ENCODE peak calls at places on chromosomes 3 and 15, in ten cellular contexts. Q, Z, D, C, T, P, V, H, J and G are unnamed samples.

GRCh38 chr3:106097817-106098410 is 229.1 kb upstream of the CBLB start:
- DNase-seq in Q (no peak), Z (no peak), D (no peak), C (no peak), T (no peak), P (no peak), V (no peak), H (no peak), J (no peak), G (no peak)

GRCh38 chr3:126957776-126958637 is 24.9 kb upstream of the PLXNA1 start:
- DNase-seq in Q (no peak), Z (no peak), D (no peak), C (peak), T (no peak), P (no peak), V (no peak), H (no peak), J (no peak), G (no peak)

GRCh38 chr15:62075595-62076279 is 9.0 kb downstream of the C2CD4A start:
- DNase-seq in Q (no peak), Z (no peak), D (no peak), C (no peak), T (no peak), P (no peak), V (no peak), H (no peak), J (no peak), G (peak)

GRCh38 chr15:74180689-74181602 is 7.4 kb downstream of the ISLR start:
- DNase-seq in Q (no peak), Z (no peak), D (no peak), C (no peak), T (no peak), P (no peak), V (no peak), H (no peak), J (no peak), G (no peak)

GRCh38 chr15:55257014-55257670 is 32.5 kb downstream of the RAB27A start:
- DNase-seq in Q (no peak), Z (no peak), D (no peak), C (no peak), T (no peak), P (no peak), V (no peak), H (no peak), J (no peak), G (no peak)

GRCh38 chr3:56347219-56347871 is 120.9 kb downstream of the ERC2 start:
- DNase-seq in Q (peak), Z (no peak), D (peak), C (no peak), T (no peak), P (no peak), V (peak), H (no peak), J (no peak), G (no peak)

GRCh38 chr3:89145995-89146394 is 38.6 kb downstream of the EPHA3 start:
- DNase-seq in Q (no peak), Z (peak), D (no peak), C (peak), T (no peak), P (no peak), V (no peak), H (no peak), J (no peak), G (peak)

GRCh38 chr3:43998841-43999805 is 242.6 kb upstream of the TOPAZ1 start:
- DNase-seq in Q (no peak), Z (peak), D (no peak), C (no peak), T (no peak), P (no peak), V (peak), H (no peak), J (no peak), G (peak)

GRCh38 chr15:57862761-57863160 is 156.2 kb downstream of the POLR2M start:
- DNase-seq in Q (no peak), Z (no peak), D (no peak), C (no peak), T (no peak), P (no peak), V (no peak), H (no peak), J (no peak), G (no peak)

GRCh38 chr15:76667943-76668715 is 237.0 kb downstream of the SCAPER start:
- DNase-seq in Q (no peak), Z (no peak), D (no peak), C (no peak), T (no peak), P (no peak), V (no peak), H (no peak), J (no peak), G (no peak)

GRCh38 chr15:73691398-73691797 is 7.2 kb downstream of the CD276 start:
- DNase-seq in Q (no peak), Z (peak), D (no peak), C (peak), T (no peak), P (no peak), V (no peak), H (no peak), J (no peak), G (peak)

GRCh38 chr3:152973575-152973974 is 138.6 kb downstream of the P2RY1 start:
- DNase-seq in Q (no peak), Z (no peak), D (no peak), C (no peak), T (no peak), P (no peak), V (no peak), H (no peak), J (no peak), G (no peak)

GRCh38 chr3:190003730-190004129 is 117.0 kb downstream of the P3H2 start:
- DNase-seq in Q (no peak), Z (peak), D (no peak), C (no peak), T (no peak), P (no peak), V (no peak), H (no peak), J (no peak), G (peak)

GRCh38 chr15:38642689-38643270 is 78.2 kb upstream of the RASGRP1 start:
- DNase-seq in Q (no peak), Z (no peak), D (no peak), C (no peak), T (no peak), P (no peak), V (no peak), H (no peak), J (no peak), G (no peak)

GRCh38 chr15:100169615-100170279 is 172.0 kb downstream of the ADAMTS17 start:
- DNase-seq in Q (no peak), Z (no peak), D (no peak), C (no peak), T (no peak), P (no peak), V (no peak), H (no peak), J (no peak), G (no peak)

GRCh38 chr3:87361956-87362355 is 85.6 kb upstream of the POU1F1 start:
- DNase-seq in Q (no peak), Z (no peak), D (no peak), C (no peak), T (no peak), P (no peak), V (no peak), H (no peak), J (no peak), G (no peak)

GRCh38 chr3:142596726-142597088 is 514 bp downstream of the PLS1 start:
- DNase-seq in Q (no peak), Z (no peak), D (no peak), C (no peak), T (no peak), P (no peak), V (peak), H (no peak), J (no peak), G (no peak)

GRCh38 chr3:141115752-141116541 is 64.8 kb downstream of the SPSB4 start:
- DNase-seq in Q (no peak), Z (no peak), D (no peak), C (no peak), T (no peak), P (no peak), V (no peak), H (no peak), J (no peak), G (peak)

GRCh38 chr3:182414586-182414985 is 378.7 kb upstream of the ATP11B start:
- DNase-seq in Q (no peak), Z (no peak), D (no peak), C (no peak), T (no peak), P (no peak), V (peak), H (no peak), J (no peak), G (no peak)

GRCh38 chr15:64245405-64245804 is 82.6 kb upstream of the PPIB start:
- DNase-seq in Q (no peak), Z (no peak), D (no peak), C (no peak), T (no peak), P (no peak), V (no peak), H (no peak), J (no peak), G (no peak)

GRCh38 chr3:156151824-156152428 is 31.5 kb downstream of the KCNAB1 start:
- DNase-seq in Q (peak), Z (peak), D (peak), C (peak), T (peak), P (peak), V (peak), H (peak), J (peak), G (peak)

GRCh38 chr3:177604181-177604580 is 406.9 kb upstream of the TBL1XR1 start:
- DNase-seq in Q (no peak), Z (no peak), D (no peak), C (no peak), T (no peak), P (no peak), V (no peak), H (no peak), J (no peak), G (no peak)

GRCh38 chr15:87167055-87167454 is 1087.4 kb downstream of the AGBL1 start:
- DNase-seq in Q (no peak), Z (no peak), D (no peak), C (no peak), T (no peak), P (no peak), V (no peak), H (no peak), J (no peak), G (no peak)

GRCh38 chr3:73586190-73586589 is 38.6 kb downstream of the PDZRN3 start:
- DNase-seq in Q (no peak), Z (no peak), D (no peak), C (no peak), T (no peak), P (no peak), V (peak), H (no peak), J (no peak), G (no peak)

GRCh38 chr3:127022849-127023248 is 39.9 kb downstream of the PLXNA1 start:
- DNase-seq in Q (no peak), Z (no peak), D (no peak), C (no peak), T (no peak), P (no peak), V (no peak), H (no peak), J (no peak), G (no peak)

GRCh38 chr3:27758083-27758482 is 36.0 kb upstream of the EOMES start:
- DNase-seq in Q (peak), Z (peak), D (no peak), C (peak), T (no peak), P (no peak), V (no peak), H (no peak), J (no peak), G (peak)

GRCh38 chr3:52721002-52721741 is 15.3 kb downstream of the SPCS1 start:
- DNase-seq in Q (no peak), Z (no peak), D (peak), C (no peak), T (no peak), P (no peak), V (no peak), H (peak), J (no peak), G (no peak)

GRCh38 chr3:101701696-101702634 is 15.4 kb upstream of the RPL24 start:
- DNase-seq in Q (no peak), Z (no peak), D (no peak), C (no peak), T (no peak), P (no peak), V (no peak), H (no peak), J (no peak), G (no peak)

GRCh38 chr15:57375827-57376694 is at the start of gene CGNL1:
- DNase-seq in Q (no peak), Z (no peak), D (no peak), C (peak), T (no peak), P (no peak), V (peak), H (no peak), J (no peak), G (no peak)

GRCh38 chr15:100759116-100759515 is 120.5 kb upstream of the ALDH1A3 start:
- DNase-seq in Q (no peak), Z (no peak), D (no peak), C (no peak), T (no peak), P (no peak), V (no peak), H (no peak), J (no peak), G (no peak)